ENCODE peak calls at places on chromosomes 3 and 15, in five cellular contexts. I is IMR-90, V is SJSA1, N is H9, T is uterus. H is an unnamed sample.

GRCh38 chr3:100057716-100058575 is 56.4 kb downstream of the FILIP1L start:
- DNase-seq in I (no peak), V (no peak), N (no peak), T (no peak), H (no peak)

GRCh38 chr3:2870714-2871353 is 239.3 kb downstream of the IL5RA start:
- DNase-seq in I (no peak), V (no peak), N (no peak), T (no peak), H (no peak)

GRCh38 chr3:114892117-114892870 is 254.8 kb downstream of the ZBTB20 start:
- DNase-seq in I (no peak), V (no peak), N (no peak), T (no peak), H (no peak)

GRCh38 chr15:45795487-45796069 is 160.7 kb downstream of the SQOR start:
- DNase-seq in I (peak; percentile 24), V (peak; percentile 31), N (peak; percentile 63), T (no peak), H (no peak)

GRCh38 chr15:48954538-48954937 is 9.2 kb downstream of the SHC4 start:
- DNase-seq in I (peak; percentile 20), V (peak; percentile 72), N (peak; percentile 60), T (no peak), H (no peak)

GRCh38 chr3:65252266-65252665 is 564.5 kb upstream of the ADAMTS9 start:
- DNase-seq in I (no peak), V (no peak), N (no peak), T (no peak), H (no peak)

GRCh38 chr3:128194843-128195242 is 41.6 kb downstream of the EEFSEC start:
- DNase-seq in I (no peak), V (no peak), N (no peak), T (no peak), H (peak; percentile 55)

GRCh38 chr3:150738688-150739087 is 24.3 kb downstream of the SIAH2 start:
- DNase-seq in I (no peak), V (no peak), N (no peak), T (no peak), H (no peak)

GRCh38 chr15:74505837-74506514 is 35.0 kb upstream of the ARID3B start:
- DNase-seq in I (peak; percentile 54), V (no peak), N (no peak), T (no peak), H (no peak)

GRCh38 chr3:23671901-23672589 is 133.7 kb upstream of the UBE2E1 start:
- DNase-seq in I (no peak), V (no peak), N (peak; percentile 50), T (no peak), H (peak; percentile 40)

GRCh38 chr3:149554826-149555225 is 80.3 kb downstream of the TM4SF4 start:
- DNase-seq in I (peak; percentile 91), V (peak; percentile 72), N (no peak), T (peak; percentile 43), H (no peak)

GRCh38 chr3:79016587-79017380 is 751.0 kb downstream of the ROBO1 start:
- DNase-seq in I (peak; percentile 53), V (peak; percentile 22), N (no peak), T (no peak), H (no peak)

GRCh38 chr3:130341882-130342281 is 3.6 kb upstream of the COL6A5 start:
- DNase-seq in I (no peak), V (no peak), N (no peak), T (no peak), H (no peak)

GRCh38 chr15:59953392-59953883 is 50.7 kb upstream of the FOXB1 start:
- DNase-seq in I (no peak), V (no peak), N (no peak), T (no peak), H (no peak)

GRCh38 chr15:39670687-39671086 is 89.8 kb downstream of the THBS1 start:
- DNase-seq in I (no peak), V (no peak), N (no peak), T (no peak), H (no peak)

GRCh38 chr15:67433495-67434099 is 87.3 kb upstream of the C15orf61 start:
- DNase-seq in I (peak; percentile 59), V (peak; percentile 56), N (peak; percentile 56), T (peak; percentile 24), H (peak; percentile 31)

GRCh38 chr15:95259965-95260364 is 1028.6 kb downstream of the MCTP2 start:
- DNase-seq in I (no peak), V (no peak), N (peak; percentile 31), T (peak; percentile 25), H (no peak)

GRCh38 chr3:55720614-55721013 is 233.5 kb upstream of the WNT5A start:
- DNase-seq in I (peak; percentile 80), V (no peak), N (no peak), T (no peak), H (no peak)

GRCh38 chr15:23823508-23823907 is 136.4 kb upstream of the NDN start:
- DNase-seq in I (no peak), V (no peak), N (peak; percentile 65), T (no peak), H (no peak)

GRCh38 chr3:126956866-126957650 is 25.9 kb upstream of the PLXNA1 start:
- DNase-seq in I (no peak), V (no peak), N (peak; percentile 53), T (no peak), H (no peak)

GRCh38 chr3:79729096-79729495 is 38.7 kb downstream of the ROBO1 start:
- DNase-seq in I (no peak), V (no peak), N (no peak), T (no peak), H (no peak)

GRCh38 chr15:74245342-74245931 is 9.3 kb downstream of the CCDC33 start:
- DNase-seq in I (no peak), V (no peak), N (peak; percentile 67), T (no peak), H (no peak)

GRCh38 chr3:194023501-194024280 is 112.3 kb upstream of the HES1 start:
- DNase-seq in I (no peak), V (no peak), N (no peak), T (no peak), H (no peak)

GRCh38 chr15:31278544-31279220 is 48.0 kb upstream of the KLF13 start:
- DNase-seq in I (no peak), V (no peak), N (no peak), T (peak; percentile 9), H (no peak)

GRCh38 chr15:101162701-101163483 is 89.0 kb downstream of the CHSY1 start:
- DNase-seq in I (no peak), V (no peak), N (no peak), T (no peak), H (peak; percentile 86)

GRCh38 chr3:143119974-143120715 is 574 bp downstream of the CHST2 start:
- DNase-seq in I (no peak), V (peak; percentile 64), N (peak; percentile 47), T (peak; percentile 15), H (peak; percentile 77)

GRCh38 chr15:50685976-50686467 is 575 bp downstream of the TRPM7 start:
- DNase-seq in I (peak; percentile 47), V (no peak), N (peak; percentile 65), T (peak; percentile 34), H (peak; percentile 72)

GRCh38 chr15:59346951-59347350 is 25.7 kb downstream of the MYO1E start:
- DNase-seq in I (no peak), V (no peak), N (peak; percentile 65), T (no peak), H (no peak)

GRCh38 chr3:49523756-49524747 is 30.2 kb upstream of the BSN start:
- DNase-seq in I (no peak), V (no peak), N (no peak), T (no peak), H (no peak)

GRCh38 chr15:34119291-34119690 is 17.4 kb downstream of the PGBD4 start:
- DNase-seq in I (no peak), V (no peak), N (no peak), T (no peak), H (no peak)

GRCh38 chr3:195760345-195760983 is 39.7 kb downstream of the MUC20 start:
- DNase-seq in I (no peak), V (no peak), N (no peak), T (peak; percentile 33), H (no peak)

GRCh38 chr15:70382762-70383458 is 285.2 kb upstream of the TLE3 start:
- DNase-seq in I (no peak), V (no peak), N (no peak), T (no peak), H (no peak)
- H3K27me3 ChIP-seq in I (peaks cover 42% of the 10 kb centered on the region), V (no peaks in the 10 kb centered on the region), N (no peaks in the 10 kb centered on the region), T (no peaks in the 10 kb centered on the region), H (no peaks in the 10 kb centered on the region)

DNA sequence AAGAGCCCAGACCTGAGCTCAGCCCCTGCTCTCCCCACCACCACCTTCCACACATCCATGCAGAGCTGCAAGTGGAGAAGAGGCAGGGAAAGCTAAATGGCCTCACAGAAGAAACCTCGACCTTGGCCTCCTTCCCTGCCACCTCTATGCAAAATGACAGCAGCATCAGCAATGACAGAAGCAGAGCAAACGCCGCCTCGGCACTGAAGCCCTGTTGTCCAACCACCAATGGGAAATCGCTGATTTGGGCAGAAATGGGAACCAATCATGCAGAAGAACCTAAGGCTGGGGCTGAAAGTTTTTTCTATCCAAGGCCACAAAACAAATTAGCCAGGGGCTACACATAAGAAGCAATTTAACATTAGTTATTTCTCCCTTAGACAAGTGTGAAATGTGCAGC is 22.0 kb downstream of the ANP32A start:
- DNase-seq in I (no peak), V (no peak), N (no peak), T (no peak), H (no peak)
- H3K4me1 ChIP-seq in I (peaks cover 11% of the 10 kb centered on the region), V (no peaks in the 10 kb centered on the region), N (peaks cover 18% of the 10 kb centered on the region), T (peaks cover 10% of the 10 kb centered on the region), H (peaks cover 51% of the 10 kb centered on the region)

GRCh38 chr3:197239857-197240256 is 58.6 kb downstream of the DLG1 start:
- DNase-seq in I (no peak), V (no peak), N (no peak), T (no peak), H (no peak)
- H3K9me3 ChIP-seq in I (peaks cover 9% of the 10 kb centered on the region), V (peaks cover 8% of the 10 kb centered on the region), N (peaks cover 7% of the 10 kb centered on the region), T (no peaks in the 10 kb centered on the region), H (peaks cover 11% of the 10 kb centered on the region)

GRCh38 chr3:134804508-134805480 is 9.7 kb downstream of the EPHB1 start:
- DNase-seq in I (no peak), V (no peak), N (no peak), T (no peak), H (no peak)

GRCh38 chr3:134801204-134801958 is 6.3 kb downstream of the EPHB1 start:
- DNase-seq in I (no peak), V (no peak), N (no peak), T (no peak), H (no peak)

GRCh38 chr3:134803051-134803505 is 8.0 kb downstream of the EPHB1 start:
- DNase-seq in I (no peak), V (no peak), N (no peak), T (no peak), H (no peak)

GRCh38 chr3:134803652-134804051 is 8.6 kb downstream of the EPHB1 start:
- DNase-seq in I (no peak), V (no peak), N (no peak), T (no peak), H (no peak)

GRCh38 chr3:134802428-134803050 is 7.5 kb downstream of the EPHB1 start:
- DNase-seq in I (no peak), V (no peak), N (no peak), T (no peak), H (no peak)
- H3K27me3 ChIP-seq in I (peaks cover 18% of the 10 kb centered on the region), V (peaks cover 5% of the 10 kb centered on the region), N (peaks cover 6% of the 10 kb centered on the region), T (no peaks in the 10 kb centered on the region), H (peaks cover 7% of the 10 kb centered on the region)

DNA sequence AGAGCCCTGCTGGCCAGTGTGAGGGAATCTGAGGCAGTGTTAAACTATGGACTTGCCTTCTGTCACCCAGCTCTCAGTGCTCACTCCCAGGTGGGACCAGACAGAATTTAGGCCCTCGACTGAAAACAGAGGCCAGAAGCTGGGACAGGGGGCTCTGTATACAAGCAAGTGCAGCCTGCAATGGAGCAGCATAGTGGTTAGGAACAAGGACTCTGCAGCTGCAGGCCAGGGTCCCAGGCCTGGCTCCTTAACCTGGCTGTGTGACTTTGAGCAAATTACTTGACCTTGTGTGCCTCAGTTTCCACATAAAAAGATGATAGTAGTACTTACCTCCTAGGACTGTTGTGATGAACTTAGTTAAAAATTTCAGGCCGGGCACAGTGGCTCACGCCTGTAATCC is 39.8 kb downstream of the CMTM7 start:
- DNase-seq in I (no peak), V (no peak), N (no peak), T (no peak), H (no peak)
- H3K4me1 ChIP-seq in I (peaks cover 10% of the 10 kb centered on the region), V (no peaks in the 10 kb centered on the region), N (no peaks in the 10 kb centered on the region), T (no peaks in the 10 kb centered on the region), H (no peaks in the 10 kb centered on the region)